ENCODE peak calls at places on chromosomes 16 and 17, in eight cellular contexts. H, A, K, C, F, S, B and J are unnamed samples.

GRCh38 chr17:47807421-47807820 is 14.2 kb downstream of the OSBPL7 start:
- DNase-seq in K (no peak), A (no peak), H (no peak), S (no peak), C (no peak), F (no peak), B (no peak), J (peak)

GRCh38 chr16:70700101-70701020 is 14.5 kb upstream of the MTSS2 start:
- DNase-seq in B (no peak), A (peak), K (peak), F (no peak), C (no peak), S (peak), H (no peak), J (peak)

GRCh38 chr17:81340606-81341346 is 45.7 kb upstream of the SLC38A10 start:
- DNase-seq in C (peak), B (no peak), K (no peak), S (no peak), A (peak), F (no peak), H (no peak), J (peak)

GRCh38 chr16:83606486-83607030 is 201.2 kb upstream of the HSBP1 start:
- DNase-seq in A (no peak), C (no peak), B (no peak), K (no peak), S (no peak), F (no peak), H (no peak), J (no peak)

GRCh38 chr16:78058165-78058564 is 35.8 kb downstream of the CLEC3A start:
- DNase-seq in K (no peak), C (no peak), H (no peak), S (no peak), B (no peak), F (no peak), A (no peak), J (no peak)

GRCh38 chr17:33169580-33170285 is 123.4 kb downstream of the ASIC2 start:
- DNase-seq in F (peak), S (no peak), A (no peak), K (peak), B (no peak), H (no peak), C (no peak), J (no peak)

GRCh38 chr16:65905326-65905725 is 461.2 kb upstream of the CDH5 start:
- DNase-seq in F (no peak), H (no peak), A (no peak), B (no peak), K (no peak), C (no peak), S (no peak), J (no peak)

GRCh38 chr16:14347706-14348105 is 276.6 kb downstream of the MRTFB start:
- DNase-seq in H (no peak), B (no peak), K (no peak), A (peak), S (peak), F (no peak), C (no peak), J (no peak)

GRCh38 chr16:57277586-57277985 is 6.9 kb downstream of the PLLP start:
- DNase-seq in H (no peak), F (peak), C (no peak), K (peak), A (no peak), B (peak), S (no peak), J (peak)

GRCh38 chr16:50367777-50368409 is 895 bp downstream of the BRD7 start:
- DNase-seq in F (no peak), K (no peak), C (no peak), S (no peak), A (no peak), H (no peak), B (no peak), J (no peak)
- H3K27ac ChIP-seq in F (peak), K (peak), C (peak), S (peak), A (no peak), H (no peak), B (no peak), J (peak)

GRCh38 chr17:64457156-64457555 is 8.2 kb downstream of the MILR1 start:
- DNase-seq in A (no peak), B (no peak), S (no peak), F (peak), H (no peak), K (no peak), C (no peak), J (no peak)

GRCh38 chr17:64459284-64459747 is 10.4 kb downstream of the MILR1 start:
- DNase-seq in S (no peak), C (no peak), H (no peak), F (peak), A (no peak), B (no peak), K (peak), J (no peak)

GRCh38 chr17:64455993-64456885 is 7.3 kb downstream of the MILR1 start:
- DNase-seq in S (no peak), K (no peak), F (no peak), B (no peak), C (no peak), H (no peak), A (no peak), J (no peak)

GRCh38 chr17:64460955-64461354 is 12.0 kb downstream of the MILR1 start:
- DNase-seq in B (no peak), H (no peak), F (no peak), S (peak), C (no peak), K (no peak), A (peak), J (no peak)

GRCh38 chr17:64458756-64459155 is 9.8 kb downstream of the MILR1 start:
- DNase-seq in B (no peak), C (no peak), F (no peak), K (no peak), S (no peak), H (no peak), A (no peak), J (no peak)
- H3K27ac ChIP-seq in B (no peak), C (no peak), F (no peak), K (no peak), S (no peak), H (no peak), A (no peak), J (no peak)

GRCh38 chr17:75730065-75730464 is 8.8 kb downstream of the ITGB4 start:
- DNase-seq in C (no peak), S (no peak), A (no peak), H (no peak), B (no peak), K (no peak), F (no peak), J (no peak)

GRCh38 chr17:75731716-75732498 is 10.6 kb downstream of the ITGB4 start:
- DNase-seq in K (no peak), A (no peak), B (no peak), F (no peak), C (no peak), H (no peak), S (no peak), J (no peak)

GRCh38 chr17:75731086-75731715 is 9.9 kb downstream of the ITGB4 start:
- DNase-seq in F (no peak), H (no peak), K (no peak), S (no peak), A (no peak), C (no peak), B (no peak), J (no peak)

GRCh38 chr17:75727391-75727790 is 6.1 kb downstream of the ITGB4 start:
- DNase-seq in B (no peak), A (no peak), S (no peak), K (no peak), C (no peak), H (no peak), F (no peak), J (no peak)

DNA sequence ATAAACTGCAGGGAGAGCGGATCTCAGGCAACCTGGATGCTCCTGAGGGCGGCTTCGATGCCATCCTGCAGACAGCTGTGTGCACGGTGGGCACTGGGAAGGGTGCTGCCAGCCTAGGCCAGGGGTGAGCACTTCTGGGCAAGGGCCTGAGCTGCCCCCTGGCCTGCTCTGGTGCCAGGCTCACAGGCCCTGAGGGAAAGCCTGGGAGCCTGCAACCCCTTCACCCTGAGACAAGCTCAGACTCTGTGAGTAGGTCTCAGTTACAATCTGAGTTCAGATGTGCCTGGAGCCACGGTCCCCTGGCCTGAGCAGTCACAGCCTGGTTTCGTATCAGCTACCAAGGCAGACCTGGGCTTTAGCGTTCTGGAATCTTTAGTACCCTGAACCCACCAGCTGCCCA is 8.1 kb downstream of the ITGB4 start:
- DNase-seq in K (no peak), B (no peak), C (no peak), F (no peak), H (no peak), A (no peak), S (no peak), J (no peak)
- H3K27ac ChIP-seq in K (peak), B (no peak), C (no peak), F (no peak), H (no peak), A (no peak), S (no peak), J (no peak)

GRCh38 chr17:31394544-31394943 is 3.1 kb downstream of the RAB11FIP4 start:
- DNase-seq in K (peak), C (peak), F (peak), A (peak), S (peak), B (no peak), H (peak), J (no peak)
- H3K27ac ChIP-seq in K (no peak), C (no peak), F (no peak), A (no peak), S (no peak), B (no peak), H (no peak), J (no peak)

GRCh38 chr17:67850991-67851631 is 25.8 kb downstream of the BPTF start:
- DNase-seq in C (no peak), B (no peak), H (no peak), S (no peak), K (no peak), A (no peak), F (no peak), J (no peak)
- H3K27ac ChIP-seq in C (no peak), B (no peak), H (no peak), S (no peak), K (no peak), A (peak), F (no peak), J (no peak)

GRCh38 chr16:87851141-87851587 is 18.1 kb downstream of the SLC7A5 start:
- DNase-seq in F (no peak), B (no peak), A (peak), H (no peak), K (peak), S (no peak), C (no peak), J (no peak)

GRCh38 chr16:87850009-87851006 is 19.0 kb downstream of the SLC7A5 start:
- DNase-seq in S (peak), F (peak), A (peak), B (peak), K (no peak), C (peak), H (peak), J (no peak)

GRCh38 chr16:87853411-87854052 is 15.8 kb downstream of the SLC7A5 start:
- DNase-seq in A (peak), K (peak), B (peak), C (peak), H (peak), F (peak), S (peak), J (peak)

GRCh38 chr16:87849419-87850008 is 19.8 kb downstream of the SLC7A5 start:
- DNase-seq in H (no peak), K (no peak), C (peak), F (no peak), S (no peak), A (no peak), B (no peak), J (no peak)

GRCh38 chr16:87851601-87852000 is 17.7 kb downstream of the SLC7A5 start:
- DNase-seq in H (peak), A (peak), F (no peak), B (no peak), C (no peak), K (no peak), S (no peak), J (no peak)
- H3K27ac ChIP-seq in H (no peak), A (no peak), F (no peak), B (no peak), C (no peak), K (peak), S (no peak), J (no peak)

GRCh38 chr16:86494565-86495356 is 15.6 kb upstream of the FOXF1 start:
- DNase-seq in C (no peak), H (peak), B (no peak), F (no peak), S (no peak), A (no peak), K (no peak), J (peak)
- H3K27ac ChIP-seq in C (no peak), H (no peak), B (no peak), F (no peak), S (no peak), A (no peak), K (no peak), J (peak)

GRCh38 chr17:4725646-4726300 is 5.5 kb upstream of the MED11 start:
- DNase-seq in K (no peak), B (no peak), S (no peak), H (no peak), F (no peak), A (no peak), C (no peak), J (no peak)
- H3K27ac ChIP-seq in K (no peak), B (no peak), S (no peak), H (no peak), F (no peak), A (no peak), C (no peak), J (no peak)

GRCh38 chr17:42920106-42920900 is 19.7 kb downstream of the G6PC1 start:
- DNase-seq in S (no peak), F (no peak), A (no peak), C (no peak), K (no peak), H (peak), B (no peak), J (no peak)

GRCh38 chr17:42918902-42919521 is 18.4 kb downstream of the G6PC1 start:
- DNase-seq in F (no peak), K (no peak), C (peak), H (no peak), B (no peak), A (no peak), S (no peak), J (no peak)

GRCh38 chr17:42924891-42925290 is 24.3 kb downstream of the G6PC1 start:
- DNase-seq in A (no peak), K (no peak), H (no peak), F (no peak), C (no peak), B (no peak), S (no peak), J (no peak)

GRCh38 chr17:42920922-42921321 is 20.3 kb downstream of the G6PC1 start:
- DNase-seq in A (no peak), F (no peak), K (no peak), H (no peak), S (peak), B (no peak), C (peak), J (no peak)

DNA sequence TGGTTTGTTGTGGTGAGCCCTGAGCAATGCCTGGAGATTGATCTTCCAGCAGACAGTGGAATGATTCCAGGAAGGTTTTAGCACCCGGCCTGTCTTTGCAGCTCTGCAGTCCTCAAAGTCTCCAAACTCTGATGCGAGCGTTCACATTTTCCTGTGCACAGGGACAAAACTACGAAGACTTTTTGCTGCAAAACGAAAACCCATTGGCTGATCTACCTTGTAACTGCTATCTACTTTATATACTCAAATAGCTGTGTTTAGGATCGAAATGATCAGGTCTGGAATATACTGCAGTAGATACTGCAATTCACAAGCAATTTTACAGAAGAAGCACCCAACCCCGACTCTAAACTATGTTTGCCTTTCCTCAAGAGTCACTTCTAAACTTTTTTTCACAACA is 21.7 kb downstream of the G6PC1 start:
- DNase-seq in H (no peak), B (no peak), K (no peak), S (no peak), A (no peak), F (no peak), C (no peak), J (no peak)
- H3K27ac ChIP-seq in H (no peak), B (no peak), K (no peak), S (no peak), A (no peak), F (no peak), C (no peak), J (peak)

GRCh38 chr16:80100186-80100585 is 440.6 kb upstream of the DYNLRB2 start:
- DNase-seq in B (no peak), F (no peak), C (no peak), A (no peak), K (no peak), H (no peak), S (no peak), J (no peak)

GRCh38 chr16:80100846-80101451 is 439.8 kb upstream of the DYNLRB2 start:
- DNase-seq in H (no peak), B (no peak), C (no peak), A (no peak), K (no peak), F (no peak), S (no peak), J (no peak)

GRCh38 chr16:80092686-80093085 is 448.1 kb upstream of the DYNLRB2 start:
- DNase-seq in K (no peak), H (no peak), S (no peak), F (no peak), A (no peak), B (no peak), C (no peak), J (no peak)

GRCh38 chr16:80097098-80097497 is 443.7 kb upstream of the DYNLRB2 start:
- DNase-seq in F (no peak), S (no peak), A (no peak), B (no peak), H (no peak), C (no peak), K (no peak), J (no peak)
- H3K27ac ChIP-seq in F (no peak), S (no peak), A (no peak), B (no peak), H (no peak), C (no peak), K (no peak), J (no peak)